ENCODE peak calls at places on chromosomes 6 and 20, in eight cellular contexts. W is uterus; E is keratinocyte; U is cardiac muscle cell; P is SK-N-SH; I is tibial artery; Z is CD8-positive, alpha-beta T cell; V is breast epithelium. B is an unnamed sample.
A peak's percentile ranks its signal among the peaks of the same experiment; 100 is the strongest.

GRCh38 chr6:35139924-35140524 is 1.1 kb downstream of the TCP11 start:
- DNase-seq in W (peak; percentile 57), E (no peak), U (peak; percentile 73), P (peak; percentile 70), I (no peak), Z (peak; percentile 29), V (no peak), B (peak; percentile 48)

GRCh38 chr6:133621751-133622150 is 267.2 kb upstream of the TCF21 start:
- DNase-seq in W (no peak), E (no peak), U (no peak), P (no peak), I (no peak), Z (no peak), V (no peak), B (no peak)

GRCh38 chr6:11650297-11650696 is 112.7 kb downstream of the TMEM170B start:
- DNase-seq in W (no peak), E (no peak), U (peak; percentile 13), P (no peak), I (no peak), Z (no peak), V (no peak), B (no peak)

GRCh38 chr6:12266571-12266970 is 23.6 kb upstream of the EDN1 start:
- DNase-seq in W (no peak), E (no peak), U (no peak), P (no peak), I (no peak), Z (no peak), V (no peak), B (no peak)

GRCh38 chr6:157527471-157527907 is 146.5 kb downstream of the ZDHHC14 start:
- DNase-seq in W (no peak), E (no peak), U (no peak), P (no peak), I (peak; percentile 78), Z (no peak), V (no peak), B (no peak)

GRCh38 chr6:95548188-95548837 is 29.0 kb upstream of the MANEA start:
- DNase-seq in W (no peak), E (no peak), U (no peak), P (no peak), I (no peak), Z (no peak), V (no peak), B (no peak)

GRCh38 chr20:44120676-44121425 is 66.1 kb downstream of the JPH2 start:
- DNase-seq in W (no peak), E (no peak), U (no peak), P (no peak), I (no peak), Z (no peak), V (no peak), B (no peak)

GRCh38 chr6:11869656-11870340 is 91.2 kb upstream of the ADTRP start:
- DNase-seq in W (no peak), E (no peak), U (peak; percentile 7), P (no peak), I (no peak), Z (no peak), V (no peak), B (peak; percentile 72)

GRCh38 chr20:13336308-13337089 is 115.4 kb downstream of the ISM1 start:
- DNase-seq in W (no peak), E (peak; percentile 82), U (no peak), P (no peak), I (no peak), Z (no peak), V (no peak), B (no peak)

GRCh38 chr20:13745784-13746183 is 38.9 kb downstream of the ESF1 start:
- DNase-seq in W (no peak), E (no peak), U (no peak), P (no peak), I (no peak), Z (no peak), V (no peak), B (no peak)

GRCh38 chr20:61628901-61629300 is 376.8 kb downstream of the CDH4 start:
- DNase-seq in W (no peak), E (peak; percentile 41), U (no peak), P (peak; percentile 71), I (no peak), Z (no peak), V (no peak), B (no peak)

GRCh38 chr20:63346131-63347080 is 14.7 kb downstream of the CHRNA4 start:
- DNase-seq in W (no peak), E (no peak), U (no peak), P (no peak), I (no peak), Z (no peak), V (no peak), B (peak; percentile 65)

GRCh38 chr6:6125495-6125894 is 118.8 kb upstream of the NRN1 start:
- DNase-seq in W (no peak), E (no peak), U (peak; percentile 2), P (peak; percentile 6), I (no peak), Z (no peak), V (no peak), B (no peak)

GRCh38 chr20:63270606-63271325 is 1.8 kb upstream of the ARFGAP1 start:
- DNase-seq in W (no peak), E (no peak), U (no peak), P (no peak), I (no peak), Z (no peak), V (no peak), B (no peak)

GRCh38 chr6:144944121-144944520 is 659.0 kb downstream of the UTRN start:
- DNase-seq in W (no peak), E (no peak), U (no peak), P (no peak), I (no peak), Z (no peak), V (no peak), B (no peak)

GRCh38 chr20:44896583-44896982 is 11.1 kb downstream of the YWHAB start:
- DNase-seq in W (no peak), E (no peak), U (no peak), P (no peak), I (no peak), Z (no peak), V (no peak), B (no peak)

DNA sequence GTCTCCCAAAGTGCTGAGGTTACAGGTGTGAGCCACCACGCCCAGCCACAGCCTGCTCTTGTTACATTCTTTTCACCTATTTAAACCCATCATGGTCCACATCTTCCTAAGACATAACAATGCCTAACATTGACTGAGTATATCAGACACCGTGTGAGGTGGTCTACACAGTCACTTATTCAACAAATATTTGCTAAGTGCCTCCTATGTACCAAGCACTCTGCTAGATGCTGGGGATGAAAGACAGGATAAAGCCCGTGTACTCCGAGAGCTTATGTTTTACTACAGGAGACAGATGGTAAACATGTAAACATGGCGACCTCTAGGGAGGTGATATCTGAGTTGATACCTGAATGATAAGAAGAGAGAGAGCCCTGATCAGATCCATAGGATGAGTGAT is 12.7 kb downstream of the BCL2L1 start:
- DNase-seq in W (no peak), E (no peak), U (no peak), P (no peak), I (no peak), Z (no peak), V (no peak), B (no peak)
- H3K36me3 ChIP-seq in W (no peaks in the 10 kb centered on the region), E (peaks cover 72% of the 10 kb centered on the region), U (peaks cover 9% of the 10 kb centered on the region), P (peaks cover 72% of the 10 kb centered on the region), I (peaks cover 11% of the 10 kb centered on the region), Z (peaks cover 24% of the 10 kb centered on the region), V (no peaks in the 10 kb centered on the region), B (no peaks in the 10 kb centered on the region)

GRCh38 chr6:135402311-135402710 is 95.2 kb downstream of the AHI1 start:
- DNase-seq in W (no peak), E (no peak), U (no peak), P (no peak), I (no peak), Z (no peak), V (no peak), B (no peak)
- TF ChIP-seq CTCF in W (no peak), E (no peak), U (no peak), P (no peak), I (no peak), Z (no peak), V (no peak), B (no peak)

DNA sequence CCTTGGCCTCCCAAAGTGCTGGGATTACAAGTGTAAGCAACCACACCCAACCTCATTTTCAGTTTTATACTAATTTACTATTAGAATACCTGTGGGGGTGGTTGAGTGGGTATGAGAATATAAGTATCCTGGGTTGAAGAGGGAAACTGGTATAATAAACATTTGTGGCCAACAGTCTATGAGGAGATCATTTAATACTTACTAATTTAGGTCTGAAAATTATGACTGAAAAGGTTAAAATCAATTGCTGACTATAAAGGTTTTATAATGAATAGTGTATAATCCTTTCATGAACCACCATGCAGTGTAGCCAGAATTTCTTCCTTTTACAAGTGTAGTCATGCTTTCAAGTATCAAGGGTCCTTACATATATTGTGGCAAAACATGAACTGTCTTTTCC is 11.1 kb downstream of the ASF1A start:
- DNase-seq in W (no peak), E (no peak), U (no peak), P (no peak), I (no peak), Z (no peak), V (no peak), B (no peak)
- H3K36me3 ChIP-seq in W (no peaks in the 10 kb centered on the region), E (peaks cover 19% of the 10 kb centered on the region), U (peaks cover 65% of the 10 kb centered on the region), P (peaks cover 57% of the 10 kb centered on the region), I (peaks cover 39% of the 10 kb centered on the region), Z (peaks cover 49% of the 10 kb centered on the region), V (peaks cover 6% of the 10 kb centered on the region), B (peaks cover 23% of the 10 kb centered on the region)

GRCh38 chr6:170583736-170584180 is 679 bp downstream of the PDCD2 start:
- DNase-seq in W (no peak), E (no peak), U (no peak), P (no peak), I (no peak), Z (no peak), V (no peak), B (no peak)
- TF ChIP-seq CTCF in W (no peak), E (no peak), U (peak; percentile 13), P (peak; percentile 20), I (no peak), Z (no peak), V (no peak), B (peak; percentile 11)

GRCh38 chr6:99894815-99895214 is 99.2 kb downstream of the MCHR2 start:
- DNase-seq in W (no peak), E (no peak), U (no peak), P (no peak), I (no peak), Z (no peak), V (no peak), B (no peak)
- H3K36me3 ChIP-seq in W (no peaks in the 10 kb centered on the region), E (no peaks in the 10 kb centered on the region), U (no peaks in the 10 kb centered on the region), P (no peaks in the 10 kb centered on the region), I (no peaks in the 10 kb centered on the region), Z (no peaks in the 10 kb centered on the region), V (no peaks in the 10 kb centered on the region), B (no peaks in the 10 kb centered on the region)

GRCh38 chr6:104771258-104771832 is 88.4 kb downstream of the HACE1 start:
- DNase-seq in W (no peak), E (no peak), U (peak; percentile 35), P (peak; percentile 39), I (no peak), Z (no peak), V (no peak), B (no peak)
- TF ChIP-seq CTCF in W (no peak), E (no peak), U (peak; percentile 53), P (peak; percentile 79), I (peak; percentile 42), Z (peak; percentile 87), V (no peak), B (peak; percentile 35)